ENCODE peak calls at places on chromosomes 16 and 17, in eight cellular contexts. H is cardiac fibroblast, G is IMR-90, D is GM12865, W is AG09309, L is neural progenitor cell, M is lower leg skin, U is fibroblast of lung. C is an unnamed sample.

GRCh38 chr17:76943202-76943601 is 75.0 kb downstream of the MGAT5B start:
- DNase-seq in H (no peak), G (no peak), D (no peak), W (no peak), L (no peak), M (no peak), U (no peak), C (no peak)

GRCh38 chr17:76742958-76743357 is 5.0 kb downstream of the MFSD11 start:
- DNase-seq in H (no peak), G (no peak), D (no peak), W (no peak), L (no peak), M (no peak), U (no peak), C (no peak)

GRCh38 chr16:8370374-8371015 is 219.8 kb downstream of the TMEM114 start:
- DNase-seq in H (no peak), G (peak; percentile 7), D (no peak), W (no peak), L (no peak), M (no peak), U (peak; percentile 22), C (peak; percentile 54)

GRCh38 chr16:88596477-88596876 is 26.3 kb downstream of the ZC3H18 start:
- DNase-seq in H (peak; percentile 31), G (no peak), D (no peak), W (no peak), L (no peak), M (no peak), U (peak; percentile 10), C (no peak)

GRCh38 chr17:77432034-77432554 is 291.3 kb downstream of the SEC14L1 start:
- DNase-seq in H (no peak), G (no peak), D (no peak), W (no peak), L (no peak), M (no peak), U (no peak), C (no peak)

GRCh38 chr17:47663997-47664941 is 14.6 kb downstream of the KPNB1 start:
- DNase-seq in H (peak; percentile 75), G (peak; percentile 54), D (peak; percentile 75), W (no peak), L (peak; percentile 84), M (peak; percentile 42), U (peak; percentile 48), C (peak; percentile 60)

GRCh38 chr16:25151996-25152395 is 40.5 kb downstream of the LCMT1 start:
- DNase-seq in H (peak; percentile 51), G (peak; percentile 58), D (no peak), W (peak; percentile 55), L (no peak), M (no peak), U (peak; percentile 95), C (no peak)

GRCh38 chr17:80539022-80539421 is 5.6 kb upstream of the RPTOR start:
- DNase-seq in H (no peak), G (no peak), D (no peak), W (no peak), L (peak; percentile 45), M (no peak), U (no peak), C (no peak)

GRCh38 chr17:35341465-35341992 is 31.9 kb downstream of the SLFN11 start:
- DNase-seq in H (no peak), G (no peak), D (peak; percentile 78), W (no peak), L (no peak), M (no peak), U (no peak), C (no peak)

GRCh38 chr17:29014716-29015115 is 8.9 kb upstream of the SEZ6 start:
- DNase-seq in H (no peak), G (no peak), D (no peak), W (no peak), L (no peak), M (no peak), U (no peak), C (no peak)

GRCh38 chr17:53387745-53388144 is 435.0 kb upstream of the KIF2B start:
- DNase-seq in H (no peak), G (no peak), D (no peak), W (no peak), L (no peak), M (no peak), U (no peak), C (no peak)

GRCh38 chr16:88063201-88063773 is 112.1 kb downstream of the BANP start:
- DNase-seq in H (peak; percentile 80), G (peak; percentile 85), D (no peak), W (peak; percentile 72), L (no peak), M (peak; percentile 49), U (peak; percentile 84), C (no peak)

GRCh38 chr17:45296003-45296832 is 20.6 kb downstream of the MAP3K14 start:
- DNase-seq in H (peak; percentile 66), G (peak; percentile 62), D (peak; percentile 75), W (no peak), L (no peak), M (no peak), U (peak; percentile 54), C (peak; percentile 86)

GRCh38 chr17:10614536-10615155 is 42.5 kb downstream of the MYH3 start:
- DNase-seq in H (peak; percentile 73), G (peak; percentile 51), D (peak; percentile 46), W (peak; percentile 27), L (peak; percentile 81), M (no peak), U (peak; percentile 17), C (peak; percentile 34)

GRCh38 chr17:55722742-55723487 is at the start of gene TMEM100:
- DNase-seq in H (peak; percentile 86), G (peak; percentile 78), D (no peak), W (peak; percentile 63), L (no peak), M (peak; percentile 67), U (peak; percentile 90), C (no peak)

GRCh38 chr17:7745748-7746470 is 28.4 kb downstream of the DNAH2 start:
- DNase-seq in H (peak; percentile 97), G (peak; percentile 76), D (no peak), W (peak; percentile 84), L (no peak), M (peak; percentile 20), U (peak; percentile 87), C (peak; percentile 79)

GRCh38 chr16:56606688-56607618 is 1.4 kb upstream of the MT2A start:
- DNase-seq in H (peak; percentile 98), G (peak; percentile 100), D (no peak), W (peak; percentile 95), L (no peak), M (peak; percentile 91), U (peak; percentile 100), C (peak; percentile 99)

GRCh38 chr16:22631264-22631663 is 120.6 kb downstream of the NPIPB5 start:
- DNase-seq in H (no peak), G (no peak), D (no peak), W (no peak), L (no peak), M (no peak), U (no peak), C (no peak)

GRCh38 chr17:56558088-56558487 is 35.4 kb upstream of the NOG start:
- DNase-seq in H (no peak), G (no peak), D (no peak), W (no peak), L (no peak), M (peak; percentile 19), U (no peak), C (no peak)

GRCh38 chr16:84884311-84885023 is 64.7 kb downstream of the CRISPLD2 start:
- DNase-seq in H (peak; percentile 12), G (no peak), D (no peak), W (no peak), L (peak; percentile 33), M (no peak), U (no peak), C (no peak)

GRCh38 chr17:10776372-10776771 is 27.5 kb downstream of the TMEM238L start:
- DNase-seq in H (no peak), G (no peak), D (no peak), W (no peak), L (no peak), M (no peak), U (no peak), C (no peak)

GRCh38 chr17:39069114-39069756 is 82.2 kb downstream of the PLXDC1 start:
- DNase-seq in H (peak; percentile 74), G (peak; percentile 54), D (peak; percentile 60), W (no peak), L (peak; percentile 74), M (no peak), U (peak; percentile 46), C (peak; percentile 30)

GRCh38 chr16:24999088-24999670 is 16.0 kb downstream of the ARHGAP17 start:
- DNase-seq in H (no peak), G (no peak), D (no peak), W (no peak), L (no peak), M (no peak), U (peak; percentile 45), C (no peak)

GRCh38 chr16:67108931-67109406 is 772 bp upstream of the PHAF1 start:
- DNase-seq in H (no peak), G (no peak), D (no peak), W (no peak), L (no peak), M (no peak), U (no peak), C (no peak)
- H3K4me3 ChIP-seq in H (no peak overlapping the region), G (peak overlapping the region; percentile 85), D (peak overlapping the region; percentile 80), W (peak overlapping the region; percentile 72), L (peak overlapping the region; percentile 81), M (no peak overlapping the region), U (peak overlapping the region; percentile 99), C (peak overlapping the region; percentile 76)

GRCh38 chr16:61595605-61596004 is 440.6 kb downstream of the CDH8 start:
- DNase-seq in H (no peak), G (no peak), D (no peak), W (no peak), L (no peak), M (no peak), U (no peak), C (no peak)
- H3K4me3 ChIP-seq in H (no peak overlapping the region), G (no peak overlapping the region), D (no peak overlapping the region), W (no peak overlapping the region), L (no peak overlapping the region), M (no peak overlapping the region), U (no peak overlapping the region), C (no peak overlapping the region)

DNA sequence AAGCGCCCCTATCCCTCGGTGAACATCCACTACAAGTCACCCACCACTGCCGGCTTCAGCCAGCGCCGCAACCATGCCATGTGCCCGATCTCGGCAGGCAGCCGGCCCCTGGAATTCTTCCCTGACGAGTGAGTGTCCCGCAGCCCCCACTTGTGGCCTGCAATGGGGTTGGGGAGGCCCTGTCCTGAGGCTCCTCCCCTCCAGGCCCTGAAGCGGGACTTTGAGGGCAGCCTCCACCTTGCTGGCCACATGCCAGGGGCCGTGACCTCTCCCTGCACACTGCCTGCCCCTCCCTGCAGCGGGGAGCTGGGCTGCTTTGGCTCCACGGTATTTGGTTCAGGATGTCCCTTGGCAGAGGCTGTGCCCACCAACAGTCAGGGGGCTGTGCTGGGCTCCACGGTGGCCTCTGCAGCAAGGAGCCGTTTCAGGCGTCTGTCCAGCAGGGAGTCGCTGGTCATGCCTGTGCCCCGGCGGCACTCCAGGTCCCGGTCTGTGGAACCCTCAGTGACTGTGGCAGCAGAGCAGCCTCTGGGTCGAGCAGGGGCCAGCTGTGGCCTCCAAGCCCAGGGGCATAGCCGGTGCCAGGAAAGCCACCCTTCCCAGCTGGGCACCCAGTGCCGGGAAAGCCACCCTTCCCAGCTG is 8.3 kb downstream of the NME3 start:
- DNase-seq in H (no peak), G (no peak), D (no peak), W (no peak), L (peak; percentile 20), M (no peak), U (no peak), C (no peak)
- H3K4me3 ChIP-seq in H (no peak overlapping the region), G (no peak overlapping the region), D (no peak overlapping the region), W (no peak overlapping the region), L (no peak overlapping the region), M (no peak overlapping the region), U (no peak overlapping the region), C (no peak overlapping the region)

GRCh38 chr16:80125677-80126076 is 415.1 kb upstream of the DYNLRB2 start:
- DNase-seq in H (no peak), G (no peak), D (no peak), W (no peak), L (no peak), M (peak; percentile 45), U (peak; percentile 16), C (no peak)

GRCh38 chr16:80129791-80130190 is 411.0 kb upstream of the DYNLRB2 start:
- DNase-seq in H (no peak), G (no peak), D (no peak), W (no peak), L (no peak), M (no peak), U (no peak), C (no peak)
- H3K4me3 ChIP-seq in H (no peak overlapping the region), G (no peak overlapping the region), D (no peak overlapping the region), W (no peak overlapping the region), L (no peak overlapping the region), M (no peak overlapping the region), U (no peak overlapping the region), C (no peak overlapping the region)

C was measured in bronchial epithelial cell.